ENCODE peak calls at places on chromosomes 6 and 20, in four cellular contexts. R, G, V and L are unnamed samples.

GRCh38 chr6:17107768-17108325 is 6.0 kb downstream of the STMND1 start:
- DNase-seq in R (no peak), G (no peak), V (no peak), L (no peak)

GRCh38 chr6:75791881-75792280 is 42.8 kb downstream of the MYO6 start:
- DNase-seq in R (no peak), G (no peak), V (no peak), L (no peak)

GRCh38 chr6:35669441-35669776 is 19.3 kb downstream of the FKBP5 start:
- DNase-seq in R (no peak), G (no peak), V (no peak), L (no peak)

GRCh38 chr6:48426636-48427035 is 315.6 kb upstream of the PTCHD4 start:
- DNase-seq in R (peak), G (no peak), V (no peak), L (no peak)

GRCh38 chr6:96841241-96841824 is 4.1 kb upstream of the GPR63 start:
- DNase-seq in R (no peak), G (no peak), V (no peak), L (no peak)

GRCh38 chr6:163956571-163957407 is 542.3 kb downstream of the QKI start:
- DNase-seq in R (peak), G (peak), V (no peak), L (peak)

GRCh38 chr20:43102394-43102793 is 87.3 kb downstream of the PTPRT start:
- DNase-seq in R (no peak), G (no peak), V (no peak), L (no peak)

GRCh38 chr6:142323377-142323776 is 21.6 kb downstream of the ADGRG6 start:
- DNase-seq in R (no peak), G (no peak), V (no peak), L (no peak)

GRCh38 chr6:18264338-18265098 is at the start of gene DEK:
- DNase-seq in R (peak), G (peak), V (peak), L (peak)